ENCODE peak calls at places on chromosomes 13 and 19, in four cellular contexts. C, Q, L and A are unnamed samples. For H3K9me3, the result is how much of the 10 kb centered on the place peaks cover.

GRCh38 chr19:12034610-12035009 is 869 bp downstream of the ZNF433 start:
- DNase-seq in C (no peak), Q (no peak), L (peak), A (no peak)

GRCh38 chr19:45809643-45810159 is 5.4 kb downstream of the RSPH6A start:
- DNase-seq in C (no peak), Q (no peak), L (peak), A (no peak)

GRCh38 chr13:101455863-101456262 is 3.4 kb downstream of the ITGBL1 start:
- DNase-seq in C (no peak), Q (no peak), L (peak), A (no peak)

GRCh38 chr19:30784850-30785459 is 412.8 kb downstream of the ZNF536 start:
- DNase-seq in C (peak), Q (peak), L (peak), A (peak)

GRCh38 chr19:49155005-49155826 is at the start of gene HRC:
- DNase-seq in C (no peak), Q (no peak), L (no peak), A (peak)

GRCh38 chr13:44972956-44973581 is 16.2 kb downstream of the NUFIP1 start:
- DNase-seq in C (no peak), Q (no peak), L (peak), A (no peak)

GRCh38 chr13:98105929-98106336 is 37.0 kb upstream of the FARP1 start:
- DNase-seq in C (no peak), Q (no peak), L (peak), A (no peak)

GRCh38 chr19:40719414-40719894 is 2.5 kb downstream of the ITPKC start:
- DNase-seq in C (no peak), Q (no peak), L (no peak), A (peak)

GRCh38 chr19:17605117-17605516 is 49.7 kb downstream of the COLGALT1 start:
- DNase-seq in C (no peak), Q (no peak), L (no peak), A (no peak)

GRCh38 chr13:107883561-107884175 is 331.7 kb downstream of the LIG4 start:
- DNase-seq in C (no peak), Q (no peak), L (peak), A (no peak)

GRCh38 chr13:109941951-109942350 is 155.6 kb upstream of the IRS2 start:
- DNase-seq in C (no peak), Q (no peak), L (no peak), A (no peak)

GRCh38 chr13:39788097-39788496 is 132.6 kb downstream of the COG6 start:
- DNase-seq in C (no peak), Q (no peak), L (no peak), A (no peak)

GRCh38 chr19:32976223-32976805 is 4.3 kb downstream of the FAAP24 start:
- DNase-seq in C (peak), Q (peak), L (peak), A (peak)

GRCh38 chr13:73681779-73682178 is 452.4 kb downstream of the KLF12 start:
- DNase-seq in C (no peak), Q (no peak), L (no peak), A (no peak)

GRCh38 chr13:95480131-95480545 is 72.4 kb upstream of the CLDN10 start:
- DNase-seq in C (peak), Q (no peak), L (no peak), A (no peak)

GRCh38 chr13:99062593-99062992 is 84.7 kb upstream of the DOCK9 start:
- DNase-seq in C (no peak), Q (no peak), L (peak), A (no peak)

GRCh38 chr19:2034729-2035589 is 16.1 kb downstream of the MKNK2 start:
- DNase-seq in C (peak), Q (peak), L (peak), A (no peak)

GRCh38 chr13:101209206-101209893 is 207.0 kb downstream of the NALCN start:
- DNase-seq in C (no peak), Q (no peak), L (peak), A (no peak)

GRCh38 chr13:72820156-72820897 is 38.4 kb downstream of the PIBF1 start:
- DNase-seq in C (no peak), Q (no peak), L (no peak), A (no peak)

GRCh38 chr19:24029941-24030636 is 56.9 kb upstream of the ZNF254 start:
- DNase-seq in C (no peak), Q (no peak), L (no peak), A (no peak)

GRCh38 chr19:2777952-2778683 is 5.0 kb downstream of the SGTA start:
- DNase-seq in C (no peak), Q (no peak), L (no peak), A (no peak)

GRCh38 chr13:102563267-102563666 is 33.5 kb upstream of the TPP2 start:
- DNase-seq in C (no peak), Q (no peak), L (no peak), A (no peak)

GRCh38 chr13:114082849-114083645 is 49.4 kb downstream of the RASA3 start:
- DNase-seq in C (no peak), Q (no peak), L (no peak), A (no peak)

GRCh38 chr13:74134777-74135305 is 637 bp upstream of the KLF12 start:
- DNase-seq in C (peak), Q (peak), L (peak), A (peak)

GRCh38 chr13:112774448-112774792 is 84.6 kb downstream of the ATP11A start:
- DNase-seq in C (no peak), Q (no peak), L (no peak), A (no peak)

GRCh38 chr19:16637535-16637934 is 9.5 kb upstream of the MED26 start:
- DNase-seq in C (no peak), Q (no peak), L (no peak), A (no peak)

GRCh38 chr19:47848871-47849473 is 10.1 kb upstream of the TPRX2 start:
- DNase-seq in C (no peak), Q (no peak), L (no peak), A (no peak)

GRCh38 chr13:98480915-98481510 is 95.9 kb downstream of the STK24 start:
- DNase-seq in C (no peak), Q (no peak), L (no peak), A (no peak)

GRCh38 chr19:47106819-47107200 is 6.8 kb downstream of the ZC3H4 start:
- DNase-seq in C (no peak), Q (no peak), L (no peak), A (no peak)

GRCh38 chr19:4338441-4339350 is at the start of gene STAP2:
- DNase-seq in C (no peak), Q (no peak), L (peak), A (no peak)

GRCh38 chr13:49444517-49445395 is 682 bp downstream of the SETDB2 start:
- DNase-seq in C (peak), Q (no peak), L (peak), A (peak)

GRCh38 chr19:16367269-16367683 is 42.6 kb downstream of the KLF2 start:
- DNase-seq in C (no peak), Q (no peak), L (no peak), A (no peak)

GRCh38 chr13:73223372-73223781 is 164.6 kb downstream of the KLF5 start:
- DNase-seq in C (no peak), Q (no peak), L (peak), A (no peak)

GRCh38 chr13:62357887-62358645 is 942.4 kb upstream of the PCDH20 start:
- DNase-seq in C (no peak), Q (no peak), L (peak), A (no peak)

GRCh38 chr19:55398200-55398947 is 9.2 kb downstream of the UBE2S start:
- DNase-seq in C (no peak), Q (no peak), L (no peak), A (no peak)

GRCh38 chr13:50244913-50245574 is 229.8 kb downstream of the KCNRG start:
- DNase-seq in C (peak), Q (no peak), L (peak), A (no peak)

GRCh38 chr19:47112166-47112663 is 1.4 kb downstream of the ZC3H4 start:
- DNase-seq in C (peak), Q (peak), L (peak), A (peak)

GRCh38 chr19:13718733-13719132 is 45.6 kb upstream of the MRI1 start:
- DNase-seq in C (no peak), Q (no peak), L (peak), A (no peak)

GRCh38 chr19:34555447-34555846 is 73.9 kb downstream of the WTIP start:
- DNase-seq in C (no peak), Q (no peak), L (peak), A (no peak)

GRCh38 chr13:94620286-94620896 is 18.7 kb downstream of the GPR180 start:
- DNase-seq in C (no peak), Q (no peak), L (peak), A (no peak)

GRCh38 chr19:37511186-37511585 is 4.4 kb downstream of the ZNF793 start:
- DNase-seq in C (no peak), Q (no peak), L (no peak), A (no peak)

GRCh38 chr19:37506387-37507166 is at the start of gene ZNF793:
- DNase-seq in C (peak), Q (peak), L (no peak), A (peak)

GRCh38 chr19:37513397-37513796 is 6.7 kb downstream of the ZNF793 start:
- DNase-seq in C (no peak), Q (no peak), L (no peak), A (no peak)

GRCh38 chr19:37507167-37507464 is 377 bp downstream of the ZNF793 start:
- DNase-seq in C (no peak), Q (no peak), L (no peak), A (no peak)

DNA sequence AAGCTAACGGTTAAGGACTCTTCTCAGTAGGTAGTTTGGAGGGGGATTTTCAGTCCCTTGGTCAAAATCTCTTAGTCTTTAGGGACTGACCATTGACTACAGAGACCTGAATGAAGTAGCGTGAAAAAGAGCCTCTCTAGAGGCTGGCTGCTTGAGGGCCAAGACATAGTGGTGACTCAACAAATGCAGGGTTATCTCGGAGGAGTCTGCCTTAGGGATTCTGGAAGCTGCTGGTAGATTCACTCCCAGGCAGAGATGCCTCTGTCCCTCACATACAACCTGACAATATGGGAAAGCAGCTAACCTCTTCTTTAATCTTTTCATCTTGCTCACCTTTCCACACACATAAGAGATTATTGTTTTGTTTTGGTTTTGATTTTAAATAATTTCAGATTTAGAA is 5.1 kb downstream of the ZNF793 start:
- DNase-seq in C (no peak), Q (no peak), L (no peak), A (no peak)
- H3K9me3 ChIP-seq in C (under half), Q (under half), L (under half), A (under half)

GRCh38 chr19:6187374-6187773 is 51.9 kb downstream of the ACSBG2 start:
- DNase-seq in C (no peak), Q (no peak), L (no peak), A (no peak)

GRCh38 chr19:6185825-6186193 is 50.3 kb downstream of the ACSBG2 start:
- DNase-seq in C (no peak), Q (no peak), L (no peak), A (no peak)

GRCh38 chr19:6186435-6186834 is 51.0 kb downstream of the ACSBG2 start:
- DNase-seq in C (no peak), Q (no peak), L (no peak), A (no peak)

GRCh38 chr19:6181119-6181518 is 45.7 kb downstream of the ACSBG2 start:
- DNase-seq in C (no peak), Q (no peak), L (no peak), A (no peak)

DNA sequence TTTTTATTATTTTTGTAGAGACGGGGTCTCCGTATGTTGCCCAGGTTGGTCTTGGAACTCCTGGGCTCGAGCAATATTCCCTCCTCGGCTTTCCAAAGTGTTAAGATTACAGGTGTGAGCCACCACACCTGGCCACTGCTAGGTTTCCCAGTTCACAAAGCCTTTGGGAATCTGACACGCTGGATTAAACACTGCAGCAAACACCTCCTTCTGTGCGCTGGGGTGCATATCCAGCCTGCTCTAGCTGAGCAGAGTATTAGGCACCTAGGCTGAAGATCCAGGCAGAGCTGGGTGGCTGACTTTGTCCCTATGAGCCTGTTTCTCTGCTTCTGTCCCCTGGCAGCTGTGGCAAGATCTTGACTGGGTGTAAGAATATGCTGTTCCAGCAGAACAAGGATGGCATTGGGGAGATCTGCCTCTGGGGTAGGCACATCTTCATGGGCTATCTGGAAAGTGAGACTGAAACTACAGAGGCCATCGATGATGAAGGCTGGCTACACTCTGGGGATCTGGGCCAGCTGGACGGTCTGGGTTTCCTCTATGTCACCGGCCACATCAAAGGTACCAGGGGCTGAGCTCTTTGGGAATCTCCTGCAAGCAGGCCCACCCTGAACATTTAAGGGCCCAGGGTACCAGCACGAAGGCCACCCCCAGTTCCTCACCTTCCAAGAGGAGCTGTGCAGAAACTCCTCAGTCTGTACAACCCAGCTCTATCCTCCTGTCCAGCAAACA is 49.8 kb downstream of the ACSBG2 start:
- DNase-seq in C (no peak), Q (no peak), L (no peak), A (no peak)
- H3K9me3 ChIP-seq in C (under half), Q (under half), L (under half), A (under half)

GRCh38 chr13:22121340-22121739 is 450.5 kb downstream of the FGF9 start:
- DNase-seq in C (no peak), Q (no peak), L (no peak), A (no peak)
- H3K9me3 ChIP-seq in C (under half), Q (under half), L (under half), A (under half)

GRCh38 chr19:44499962-44500949 is at the start of gene ZNF180:
- DNase-seq in C (peak), Q (peak), L (peak), A (peak)

GRCh38 chr19:44499559-44499958 is 763 bp downstream of the ZNF180 start:
- DNase-seq in C (no peak), Q (no peak), L (no peak), A (no peak)

GRCh38 chr19:44498988-44499387 is 1.3 kb downstream of the ZNF180 start:
- DNase-seq in C (no peak), Q (no peak), L (no peak), A (no peak)

DNA sequence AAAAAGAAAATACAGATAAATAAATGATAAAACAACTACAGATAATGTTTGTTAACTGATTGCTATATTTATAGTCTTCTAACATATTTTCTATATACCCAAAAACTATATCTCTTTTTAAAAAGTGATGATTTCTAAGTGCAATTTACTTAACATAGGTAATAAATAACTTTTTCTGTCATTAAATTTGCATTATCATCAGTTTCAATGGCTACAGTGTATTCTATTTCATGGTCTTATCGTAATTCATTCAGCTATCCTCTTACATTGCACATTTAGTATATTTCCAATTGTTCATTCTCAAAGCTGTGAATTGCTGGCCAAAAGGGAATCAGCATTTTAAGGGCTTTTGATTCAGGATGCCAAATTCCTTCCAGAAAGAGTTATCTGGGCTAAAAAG is 3.6 kb downstream of the ZNF180 start:
- DNase-seq in C (no peak), Q (no peak), L (no peak), A (no peak)
- H3K9me3 ChIP-seq in C (under half), Q (under half), L (under half), A (under half)

DNA sequence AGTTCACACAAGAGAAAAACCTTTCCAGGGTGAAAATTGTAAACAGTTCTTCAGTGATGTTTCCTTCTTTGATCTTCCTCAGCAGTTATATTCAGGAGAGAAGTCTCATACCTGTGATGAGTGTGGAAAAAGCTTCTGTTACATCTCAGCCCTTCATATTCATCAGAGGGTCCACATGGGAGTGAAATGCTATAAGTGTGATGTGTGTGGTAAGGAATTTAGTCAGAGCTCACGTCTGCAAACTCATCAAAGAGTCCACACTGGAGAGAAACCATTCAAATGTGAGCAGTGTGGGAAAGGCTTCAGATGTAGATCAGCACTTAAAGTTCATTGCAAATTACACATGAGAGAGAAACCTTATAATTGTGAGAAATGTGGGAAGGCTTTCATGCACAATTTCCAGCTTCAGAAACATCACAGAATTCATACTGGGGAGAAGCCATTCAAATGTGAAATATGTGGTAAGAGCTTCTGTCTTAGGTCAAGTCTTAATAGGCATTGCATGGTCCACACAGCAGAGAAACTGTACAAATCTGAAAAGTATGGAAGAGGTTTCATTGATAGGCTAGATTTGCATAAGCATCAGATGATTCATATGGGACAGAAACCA is 6.9 kb downstream of the ZNF222 start:
- DNase-seq in C (no peak), Q (no peak), L (no peak), A (no peak)
- H3K9me3 ChIP-seq in C (under half), Q (under half), L (under half), A (under half)

DNA sequence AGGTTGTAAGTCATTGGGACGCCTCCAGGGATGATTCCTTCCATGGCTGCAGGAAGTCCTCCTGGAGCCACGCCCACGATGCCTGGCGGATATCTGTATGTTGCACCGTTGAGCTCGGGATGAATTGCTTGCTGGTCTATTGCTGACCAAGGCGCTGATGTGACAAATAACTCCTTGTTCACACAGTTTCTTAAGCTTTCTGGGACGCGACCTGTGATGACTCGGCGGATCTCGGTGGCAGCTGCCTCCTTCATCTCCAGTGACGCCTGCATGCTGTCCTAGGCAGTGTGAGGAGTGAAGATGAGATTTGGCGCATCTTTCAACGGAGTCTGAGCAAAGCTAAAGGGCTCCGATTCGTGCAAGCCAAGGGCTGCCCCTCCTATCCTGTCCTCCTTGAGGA is 7.6 kb upstream of the ZNF566 start:
- DNase-seq in C (no peak), Q (no peak), L (no peak), A (no peak)
- H3K9me3 ChIP-seq in C (under half), Q (under half), L (under half), A (under half)

GRCh38 chr19:58204566-58204965 is 21.7 kb downstream of the ZNF274 start:
- DNase-seq in C (no peak), Q (no peak), L (no peak), A (no peak)
- H3K9me3 ChIP-seq in C (under half), Q (under half), L (half or more), A (half or more)

GRCh38 chr19:57719901-57720519 is 7.4 kb downstream of the ZNF671 start:
- DNase-seq in C (no peak), Q (no peak), L (no peak), A (no peak)
- H3K9me3 ChIP-seq in C (under half), Q (under half), L (under half), A (under half)

GRCh38 chr19:51971624-51972023 is 15.0 kb downstream of the ZNF350 start:
- DNase-seq in C (no peak), Q (no peak), L (no peak), A (no peak)
- H3K9me3 ChIP-seq in C (under half), Q (under half), L (half or more), A (half or more)